ENCODE peak calls at places on chromosome 5, in seven cellular contexts. D is A549; K is left colon; N is upper lobe of right lung; U is heart right ventricle; C is stimulated activated naive CD8-positive, alpha-beta T cell treated with anti-CD3 and anti-CD28 coated beads, Interleukin-15, Interleukin-2, amounts not matched to agents 100 U/mL and 50 U/mL, for 24 hours; A is K562. Z is an unnamed sample.
A peak's percentile ranks its signal among the peaks of the same experiment; 100 is the strongest.

GRCh38 chr5:72613515-72613914 is 106.3 kb upstream of the ZNF366 start:
- ATAC-seq in N (no peak), U (no peak), A (no peak), K (peak; percentile 92), D (no peak), C (no peak), Z (no peak)

GRCh38 chr5:160460377-160461049 is 38.9 kb downstream of the PTTG1 start:
- ATAC-seq in D (peak; percentile 52), N (no peak), U (no peak), K (no peak), A (peak; percentile 54), C (no peak), Z (no peak)

GRCh38 chr5:7668161-7668560 is 182.8 kb downstream of the CFAP90 start:
- ATAC-seq in N (no peak), C (no peak), K (no peak), D (no peak), A (no peak), U (no peak), Z (no peak)

GRCh38 chr5:75690669-75691068 is 26.6 kb downstream of the POC5 start:
- ATAC-seq in N (no peak), K (no peak), U (no peak), C (no peak), A (no peak), D (no peak), Z (no peak)

GRCh38 chr5:5480481-5481111 is 58.1 kb downstream of the ICE1 start:
- ATAC-seq in N (no peak), A (no peak), U (no peak), K (no peak), C (no peak), D (no peak), Z (no peak)

GRCh38 chr5:56501949-56502557 is 268.9 kb upstream of the ANKRD55 start:
- ATAC-seq in A (peak; percentile 47), N (no peak), U (no peak), C (peak; percentile 46), D (no peak), K (no peak), Z (no peak)

GRCh38 chr5:177296581-177296980 is 6.9 kb downstream of the RAB24 start:
- ATAC-seq in U (peak; percentile 27), K (peak; percentile 34), D (no peak), N (peak; percentile 35), C (no peak), A (no peak), Z (no peak)

GRCh38 chr5:40502736-40503135 is 177.0 kb upstream of the PTGER4 start:
- ATAC-seq in N (peak; percentile 65), U (no peak), C (no peak), D (no peak), A (no peak), K (no peak), Z (no peak)

GRCh38 chr5:102537011-102537410 is 38.2 kb upstream of the SLCO6A1 start:
- ATAC-seq in K (no peak), D (no peak), U (no peak), N (no peak), A (no peak), C (no peak), Z (no peak)

Z was measured in esophagus mucosa.